ENCODE peak calls at places on chromosomes 4 and X, in ten cellular contexts. M, O, T, J, D, A, S, P, K and F are unnamed samples.

GRCh38 chr4:26124753-26125236 is 196.0 kb upstream of the RBPJ start:
- ATAC-seq in P (no peak), J (no peak), O (no peak), A (peak; percentile 81), T (no peak), M (no peak), K (no peak), S (peak; percentile 84), D (no peak), F (no peak)

GRCh38 chrX:39605183-39605582 is 492.6 kb downstream of the BCOR start:
- ATAC-seq in S (no peak), K (no peak), T (no peak), J (no peak), A (no peak), O (no peak), D (no peak), M (no peak), P (no peak), F (no peak)

GRCh38 chr4:108144451-108144850 is 24.3 kb downstream of the LEF1 start:
- ATAC-seq in D (no peak), P (no peak), S (no peak), J (no peak), O (no peak), K (no peak), A (peak; percentile 66), T (no peak), M (peak; percentile 63), F (no peak)

GRCh38 chrX:108439961-108440696 is 491 bp downstream of the COL4A5 start:
- ATAC-seq in P (peak; percentile 41), D (peak; percentile 60), A (peak; percentile 82), K (peak; percentile 58), M (no peak), S (peak; percentile 69), J (peak; percentile 47), O (peak; percentile 24), T (peak; percentile 54), F (peak; percentile 41)

GRCh38 chr4:152278172-152278504 is 257.8 kb downstream of the FBXW7 start:
- ATAC-seq in K (no peak), S (no peak), J (peak; percentile 59), O (no peak), M (peak; percentile 70), D (no peak), T (no peak), A (no peak), P (no peak), F (no peak)

GRCh38 chr4:121706595-121707021 is 9.8 kb upstream of the ANXA5 start:
- ATAC-seq in A (no peak), T (no peak), K (no peak), M (peak; percentile 89), D (no peak), O (no peak), P (no peak), S (peak; percentile 55), J (no peak), F (no peak)

GRCh38 chr4:53377319-53378170 is at the start of gene FIP1L1:
- ATAC-seq in S (peak; percentile 98), T (peak; percentile 95), P (peak; percentile 96), O (peak; percentile 100), D (peak; percentile 98), J (peak; percentile 99), M (peak; percentile 92), K (peak; percentile 99), A (peak; percentile 93), F (peak; percentile 99)

GRCh38 chrX:311156-312129 is 7.2 kb downstream of the GTPBP6 start:
- ATAC-seq in O (no peak), P (no peak), J (peak; percentile 5), K (no peak), D (no peak), M (no peak), S (no peak), A (no peak), T (peak; percentile 3), F (peak; percentile 38)

GRCh38 chr4:82890602-82890912 is 396 bp downstream of the SEC31A start:
- ATAC-seq in S (no peak), T (no peak), O (no peak), J (no peak), D (peak; percentile 1), M (no peak), K (peak; percentile 12), A (no peak), P (peak; percentile 42), F (peak; percentile 0)

GRCh38 chr4:40682298-40683101 is 52.8 kb upstream of the RBM47 start:
- ATAC-seq in A (no peak), S (no peak), K (no peak), T (no peak), O (peak; percentile 30), P (no peak), D (no peak), M (no peak), J (no peak), F (no peak)

GRCh38 chr4:5574386-5574785 is 134.0 kb downstream of the EVC2 start:
- ATAC-seq in T (no peak), A (no peak), D (no peak), O (no peak), P (no peak), M (no peak), J (no peak), S (no peak), K (no peak), F (no peak)

GRCh38 chr4:142091085-142091513 is 454.7 kb downstream of the IL15 start:
- ATAC-seq in A (no peak), M (no peak), T (no peak), J (peak; percentile 43), K (peak; percentile 43), D (peak; percentile 80), S (no peak), P (peak; percentile 68), O (peak; percentile 53), F (peak; percentile 84)

GRCh38 chr4:177093964-177094363 is 215.7 kb upstream of the NEIL3 start:
- ATAC-seq in M (no peak), A (no peak), J (no peak), S (no peak), O (no peak), T (no peak), P (no peak), D (no peak), K (no peak), F (no peak)

GRCh38 chr4:53490965-53491622 is 100.2 kb downstream of the LNX1 start:
- ATAC-seq in O (peak; percentile 86), A (peak; percentile 85), J (no peak), D (peak; percentile 65), T (peak; percentile 75), S (peak; percentile 63), K (peak; percentile 85), P (peak; percentile 68), M (peak; percentile 89), F (peak; percentile 67)

GRCh38 chrX:134679226-134679625 is 21.0 kb upstream of the PLAC1 start:
- ATAC-seq in T (no peak), O (no peak), J (no peak), D (no peak), M (no peak), A (no peak), K (no peak), S (no peak), P (no peak), F (no peak)

GRCh38 chr4:152917533-152918395 is 18.4 kb upstream of the FHDC1 start:
- ATAC-seq in P (no peak), M (no peak), K (no peak), T (no peak), S (no peak), D (no peak), O (no peak), A (no peak), J (no peak), F (no peak)

GRCh38 chrX:145002776-145003175 is 244.5 kb upstream of the SPANXN1 start:
- ATAC-seq in K (no peak), J (no peak), A (no peak), T (no peak), M (no peak), D (no peak), P (no peak), O (no peak), S (no peak), F (no peak)

GRCh38 chr4:13541720-13542576 is 2.4 kb downstream of the NKX3-2 start:
- ATAC-seq in A (no peak), J (peak; percentile 35), D (peak; percentile 4), P (no peak), S (no peak), T (no peak), O (peak; percentile 45), K (peak; percentile 61), M (peak; percentile 46), F (no peak)

GRCh38 chrX:107687445-107687844 is 59.1 kb downstream of the PRPS1 start:
- ATAC-seq in A (no peak), J (no peak), O (no peak), T (no peak), D (no peak), K (no peak), P (no peak), M (no peak), S (no peak), F (no peak)

DNA sequence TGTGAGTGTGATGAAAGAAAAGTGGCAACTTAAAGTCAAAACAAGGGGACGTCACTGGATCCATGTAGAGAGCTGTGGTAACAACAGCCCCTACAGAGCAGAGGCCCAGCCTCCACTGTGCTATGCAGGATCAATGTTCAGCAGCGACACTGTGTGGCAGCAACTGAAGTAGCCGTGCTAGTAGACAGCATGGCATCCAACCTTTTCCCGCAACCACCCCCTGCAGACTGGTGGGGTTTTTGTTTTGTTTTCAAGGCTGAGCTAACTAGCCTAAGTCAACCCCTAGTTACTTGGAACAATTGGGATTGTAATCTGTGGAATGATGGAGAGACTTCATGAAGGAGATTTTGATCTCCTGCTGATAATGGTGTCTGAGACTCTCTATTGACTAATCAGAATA is 44.4 kb upstream of the PPARGC1A start:
- ATAC-seq in P (no peak), O (no peak), D (no peak), K (no peak), J (no peak), A (no peak), S (no peak), T (no peak), M (no peak), F (no peak)
- H3K4me1 ChIP-seq in P (peaks cover 29% of the 10 kb centered on the region), O (peaks cover 16% of the 10 kb centered on the region), D (no peaks in the 10 kb centered on the region), K (no peaks in the 10 kb centered on the region), J (no peaks in the 10 kb centered on the region), A (no peaks in the 10 kb centered on the region), S (no peaks in the 10 kb centered on the region), T (peaks cover 20% of the 10 kb centered on the region), M (no peaks in the 10 kb centered on the region), F (peaks cover 4% of the 10 kb centered on the region)

GRCh38 chrX:70476934-70477733 is 32.5 kb downstream of the DLG3 start:
- ATAC-seq in D (peak; percentile 84), J (peak; percentile 38), M (no peak), P (no peak), T (peak; percentile 88), O (peak; percentile 79), A (peak; percentile 86), K (no peak), S (peak; percentile 91), F (peak; percentile 70)
- TF ChIP-seq POLR2A in D (no peak), J (no peak), M (no peak), P (no peak), T (no peak), O (no peak), A (no peak), K (no peak), S (no peak), F (no peak)

GRCh38 chr4:94411296-94411695 is 40.4 kb upstream of the PDLIM5 start:
- ATAC-seq in J (no peak), P (no peak), K (no peak), T (no peak), A (no peak), S (no peak), M (no peak), O (no peak), D (no peak), F (no peak)
- H3K4me1 ChIP-seq in J (peaks cover 4% of the 10 kb centered on the region), P (peaks cover 55% of the 10 kb centered on the region), K (no peaks in the 10 kb centered on the region), T (peaks cover 64% of the 10 kb centered on the region), A (peaks cover 4% of the 10 kb centered on the region), S (peaks cover 46% of the 10 kb centered on the region), M (no peaks in the 10 kb centered on the region), O (peaks cover 21% of the 10 kb centered on the region), D (peaks cover 62% of the 10 kb centered on the region), F (peaks cover 9% of the 10 kb centered on the region)

GRCh38 chr4:102227388-102227787 is 117.9 kb downstream of the SLC39A8 start:
- ATAC-seq in M (no peak), O (no peak), D (no peak), J (no peak), A (no peak), P (no peak), K (no peak), T (no peak), S (no peak), F (no peak)
- TF ChIP-seq POLR2A in M (no peak), O (no peak), D (no peak), J (no peak), A (no peak), P (no peak), K (no peak), T (no peak), S (no peak), F (no peak)